ENCODE peak calls at places on chromosome 1, in ten cellular contexts. C is Peyer's patch; P is smooth muscle cell of the brain vasculature; O is cardiac muscle cell; M is aorta; B is glutamatergic neuron; F is mucosa of gallbladder; I is HCEC 1CT; D is stimulated activated effector memory CD8-positive, alpha-beta T cell treated with anti-CD3 and anti-CD28 coated beads, Interleukin-12 subunit alpha, Interleukin-12 subunit beta, amount 100 ng/mL, for 72 hours; G is Daoy. E is an unnamed sample.

GRCh38 chr1:8481650-8482380 is 163.9 kb downstream of the SLC45A1 start:
- DNase-seq in P (no peak), M (no peak), D (no peak), B (no peak), O (no peak), F (no peak), C (no peak), G (no peak), I (peak; percentile 26), E (no peak)

GRCh38 chr1:29811247-29811646 is 574.9 kb downstream of the PTPRU start:
- DNase-seq in M (peak; percentile 22), O (peak; percentile 25), C (no peak), P (no peak), F (no peak), I (no peak), D (no peak), G (no peak), B (no peak), E (no peak)

GRCh38 chr1:156096640-156097391 is 14.6 kb upstream of the MEX3A start:
- DNase-seq in G (peak; percentile 94), B (peak; percentile 92), I (peak; percentile 79), D (peak; percentile 96), F (peak; percentile 90), M (peak; percentile 97), C (peak; percentile 92), O (peak; percentile 84), P (no peak), E (peak; percentile 94)

GRCh38 chr1:161736332-161736969 is 13.1 kb upstream of the DUSP12 start:
- DNase-seq in O (no peak), P (no peak), B (no peak), M (no peak), F (no peak), G (peak; percentile 35), I (peak; percentile 50), C (no peak), D (no peak), E (no peak)

GRCh38 chr1:25675729-25676476 is 59.3 kb downstream of the MAN1C1 start:
- DNase-seq in D (peak; percentile 93), G (peak; percentile 61), C (no peak), P (no peak), M (peak; percentile 37), F (no peak), I (no peak), B (no peak), O (no peak), E (no peak)

GRCh38 chr1:236534164-236534651 is 10.4 kb downstream of the LGALS8 start:
- DNase-seq in C (no peak), P (no peak), D (no peak), G (peak; percentile 70), O (no peak), M (no peak), F (no peak), I (peak; percentile 70), B (no peak), E (no peak)

GRCh38 chr1:204408074-204408507 is 3.5 kb downstream of the PPP1R15B start:
- DNase-seq in B (no peak), F (peak; percentile 70), P (peak; percentile 36), I (peak; percentile 67), D (no peak), C (no peak), M (peak; percentile 87), O (peak; percentile 69), G (peak; percentile 72), E (peak; percentile 91)

GRCh38 chr1:198978523-198978922 is 339.7 kb downstream of the PTPRC start:
- DNase-seq in D (no peak), C (no peak), M (no peak), O (no peak), B (no peak), F (no peak), P (no peak), I (no peak), G (no peak), E (no peak)

GRCh38 chr1:30740952-30741894 is 16.4 kb downstream of the LAPTM5 start:
- DNase-seq in I (no peak), B (no peak), M (no peak), O (no peak), D (no peak), G (peak; percentile 84), F (no peak), P (no peak), C (no peak), E (no peak)